ENCODE peak calls at places on chromosomes 16 and 17, in six cellular contexts. A is BE2C, R is heart left ventricle, P is left ventricle myocardium inferior, E is cardiac muscle cell, D is PC-9. H is an unnamed sample.

GRCh38 chr16:56370836-56371235 is 54.5 kb downstream of the AMFR start:
- DNase-seq in A (no peak), R (no peak), P (no peak), E (no peak), D (peak), H (no peak)

GRCh38 chr16:1863681-1864460 is 8.1 kb downstream of the MEIOB start:
- DNase-seq in A (no peak), R (no peak), P (no peak), E (peak), D (peak), H (no peak)

GRCh38 chr17:2856727-2857126 is 60.5 kb downstream of the RAP1GAP2 start:
- DNase-seq in A (no peak), R (no peak), P (no peak), E (no peak), D (no peak), H (no peak)

GRCh38 chr17:71338396-71338795 is 782.4 kb upstream of the SOX9 start:
- DNase-seq in A (no peak), R (no peak), P (no peak), E (no peak), D (no peak), H (no peak)

GRCh38 chr16:88301886-88302285 is 80.9 kb upstream of the ZNF469 start:
- DNase-seq in A (no peak), R (no peak), P (no peak), E (no peak), D (no peak), H (no peak)

GRCh38 chr17:41806685-41807445 is 4.9 kb downstream of the P3H4 start:
- DNase-seq in A (no peak), R (no peak), P (no peak), E (no peak), D (no peak), H (no peak)

GRCh38 chr16:19382887-19383816 is 34.5 kb upstream of the TMC5 start:
- DNase-seq in A (peak), R (peak), P (no peak), E (peak), D (peak), H (peak)

GRCh38 chr17:16971458-16972338 is at the start of gene TNFRSF13B:
- DNase-seq in A (no peak), R (no peak), P (no peak), E (no peak), D (no peak), H (no peak)

GRCh38 chr16:71965223-71965622 is 35.0 kb downstream of the PKD1L3 start:
- DNase-seq in A (no peak), R (no peak), P (no peak), E (no peak), D (no peak), H (no peak)

GRCh38 chr16:20260215-20261009 is 66.9 kb downstream of the GP2 start:
- DNase-seq in A (no peak), R (no peak), P (no peak), E (no peak), D (no peak), H (no peak)

GRCh38 chr17:416293-417206 is 63.9 kb upstream of the RPH3AL start:
- DNase-seq in A (no peak), R (no peak), P (no peak), E (no peak), D (no peak), H (no peak)

GRCh38 chr17:21202512-21202911 is 11.4 kb downstream of the TMEM11 start:
- DNase-seq in A (no peak), R (no peak), P (no peak), E (no peak), D (no peak), H (no peak)

GRCh38 chr16:12228607-12229499 is 252.3 kb downstream of the SNX29 start:
- DNase-seq in A (peak), R (peak), P (peak), E (peak), D (peak), H (no peak)

GRCh38 chr17:52105601-52106000 is 52.9 kb downstream of the CA10 start:
- DNase-seq in A (no peak), R (no peak), P (no peak), E (no peak), D (no peak), H (no peak)

GRCh38 chr16:73068546-73069401 is 20.8 kb upstream of the ZFHX3 start:
- DNase-seq in A (peak), R (peak), P (peak), E (peak), D (peak), H (peak)

GRCh38 chr16:8194795-8195194 is 395.5 kb downstream of the TMEM114 start:
- DNase-seq in A (peak), R (no peak), P (no peak), E (no peak), D (peak), H (no peak)

GRCh38 chr17:47837401-47838039 is 3.6 kb downstream of the SCRN2 start:
- DNase-seq in A (no peak), R (no peak), P (no peak), E (no peak), D (no peak), H (no peak)

GRCh38 chr16:81073560-81074330 is 3.3 kb downstream of the C16orf46 start:
- DNase-seq in A (no peak), R (no peak), P (no peak), E (no peak), D (no peak), H (no peak)

GRCh38 chr16:17366299-17366961 is 104.3 kb downstream of the XYLT1 start:
- DNase-seq in A (no peak), R (no peak), P (no peak), E (no peak), D (no peak), H (no peak)

GRCh38 chr17:39486242-39486641 is 25.0 kb downstream of the CDK12 start:
- DNase-seq in A (no peak), R (no peak), P (no peak), E (no peak), D (peak), H (no peak)

GRCh38 chr17:42781639-42782401 is 1.4 kb downstream of the WNK4 start:
- DNase-seq in A (no peak), R (no peak), P (no peak), E (no peak), D (no peak), H (no peak)

GRCh38 chr17:13735861-13736260 is 134.1 kb upstream of the HS3ST3A1 start:
- DNase-seq in A (no peak), R (no peak), P (no peak), E (no peak), D (no peak), H (no peak)

GRCh38 chr17:35804658-35805192 is 4.6 kb upstream of the TAF15 start:
- DNase-seq in A (peak), R (peak), P (no peak), E (peak), D (peak), H (peak)

GRCh38 chr16:48734220-48734619 is 124.2 kb upstream of the N4BP1 start:
- DNase-seq in A (no peak), R (no peak), P (no peak), E (no peak), D (no peak), H (no peak)

GRCh38 chr17:79534851-79535727 is 75.8 kb downstream of the RBFOX3 start:
- DNase-seq in A (no peak), R (no peak), P (no peak), E (no peak), D (no peak), H (no peak)

GRCh38 chr16:379183-379960 is 2.4 kb downstream of the PGAP6 start:
- DNase-seq in A (no peak), R (no peak), P (no peak), E (no peak), D (no peak), H (peak)

GRCh38 chr16:72689851-72690250 is 358.1 kb downstream of the ZFHX3 start:
- DNase-seq in A (no peak), R (no peak), P (no peak), E (no peak), D (no peak), H (no peak)

GRCh38 chr17:36808181-36808661 is 129.1 kb upstream of the LHX1 start:
- DNase-seq in A (peak), R (no peak), P (no peak), E (peak), D (no peak), H (no peak)

GRCh38 chr17:4249452-4250029 is 14.2 kb downstream of the ANKFY1 start:
- DNase-seq in A (peak), R (no peak), P (no peak), E (peak), D (no peak), H (no peak)

GRCh38 chr16:46765050-46765449 is 16.9 kb upstream of the MYLK3 start:
- DNase-seq in A (no peak), R (no peak), P (no peak), E (no peak), D (no peak), H (no peak)

GRCh38 chr17:32123782-32124181 is 18.5 kb upstream of the RHOT1 start:
- DNase-seq in A (no peak), R (no peak), P (no peak), E (no peak), D (no peak), H (no peak)

GRCh38 chr16:87615621-87616041 is 13.3 kb downstream of the JPH3 start:
- DNase-seq in A (no peak), R (no peak), P (no peak), E (no peak), D (no peak), H (no peak)

GRCh38 chr16:53713403-53714013 is 9.6 kb downstream of the FTO start:
- DNase-seq in A (no peak), R (no peak), P (no peak), E (no peak), D (no peak), H (no peak)

GRCh38 chr16:81376880-81377279 is 62.1 kb downstream of the GAN start:
- DNase-seq in A (peak), R (no peak), P (no peak), E (no peak), D (peak), H (no peak)

GRCh38 chr17:42857389-42857788 is 6.4 kb downstream of the AOC3 start:
- DNase-seq in A (no peak), R (no peak), P (no peak), E (no peak), D (no peak), H (no peak)

GRCh38 chr16:7303677-7304200 is 28.9 kb upstream of the RBFOX1 start:
- DNase-seq in A (no peak), R (no peak), P (no peak), E (no peak), D (no peak), H (no peak)

GRCh38 chr16:88282221-88283041 is 100.3 kb upstream of the ZNF469 start:
- DNase-seq in A (peak), R (no peak), P (peak), E (no peak), D (peak), H (no peak)

GRCh38 chr17:59641799-59642484 is 22.2 kb downstream of the CLTC start:
- DNase-seq in A (no peak), R (no peak), P (no peak), E (no peak), D (no peak), H (no peak)
- H3K4me3 ChIP-seq in A (no peak), R (no peak), P (no peak), E (no peak), D (peak), H (no peak)

DNA sequence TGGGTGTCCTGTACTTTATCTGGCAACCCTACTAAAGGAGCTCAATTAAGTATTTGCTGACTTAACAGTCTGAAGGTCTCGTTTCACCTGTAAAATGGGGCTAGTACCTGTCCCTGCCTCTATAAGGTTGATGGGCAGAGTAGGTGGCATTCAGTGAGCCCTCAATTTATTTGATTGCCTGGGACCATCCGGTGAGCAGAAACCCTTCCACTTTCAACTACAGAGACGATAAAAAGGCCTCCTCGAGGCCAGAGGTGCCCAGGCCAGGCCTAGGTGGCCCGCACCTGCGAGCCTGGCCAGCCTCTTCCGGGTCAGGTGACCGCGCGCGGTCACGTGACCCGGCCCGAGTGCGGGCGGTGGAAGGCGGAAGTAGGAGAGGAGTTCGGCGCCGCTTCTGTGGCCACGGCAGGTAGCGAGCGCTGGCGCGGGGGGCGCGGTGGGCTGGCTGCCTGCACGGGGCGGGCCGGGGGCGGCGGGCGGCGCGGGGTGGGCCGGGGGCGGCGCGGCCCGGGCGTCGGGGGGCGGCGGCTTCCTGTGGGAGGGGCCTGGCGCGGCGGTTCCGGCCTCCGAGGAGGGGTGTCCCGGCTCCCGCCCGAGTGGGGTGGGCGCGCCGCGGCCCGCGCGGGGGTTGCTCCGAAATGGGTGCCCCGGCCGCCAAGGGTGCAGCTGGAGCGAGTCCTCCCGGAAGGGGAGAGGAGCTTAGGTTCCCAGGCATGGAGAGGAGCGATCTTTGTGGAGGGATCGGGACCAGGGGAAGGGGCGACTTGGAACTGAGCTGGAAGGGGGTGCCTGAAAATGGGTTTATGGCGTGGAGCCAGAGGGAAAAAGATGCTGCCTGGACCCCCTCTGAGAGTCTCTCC is at the start of gene WWP2:
- DNase-seq in A (peak), R (peak), P (peak), E (peak), D (peak), H (peak)
- H3K4me3 ChIP-seq in A (peak), R (peak), P (peak), E (peak), D (peak), H (peak)

DNA sequence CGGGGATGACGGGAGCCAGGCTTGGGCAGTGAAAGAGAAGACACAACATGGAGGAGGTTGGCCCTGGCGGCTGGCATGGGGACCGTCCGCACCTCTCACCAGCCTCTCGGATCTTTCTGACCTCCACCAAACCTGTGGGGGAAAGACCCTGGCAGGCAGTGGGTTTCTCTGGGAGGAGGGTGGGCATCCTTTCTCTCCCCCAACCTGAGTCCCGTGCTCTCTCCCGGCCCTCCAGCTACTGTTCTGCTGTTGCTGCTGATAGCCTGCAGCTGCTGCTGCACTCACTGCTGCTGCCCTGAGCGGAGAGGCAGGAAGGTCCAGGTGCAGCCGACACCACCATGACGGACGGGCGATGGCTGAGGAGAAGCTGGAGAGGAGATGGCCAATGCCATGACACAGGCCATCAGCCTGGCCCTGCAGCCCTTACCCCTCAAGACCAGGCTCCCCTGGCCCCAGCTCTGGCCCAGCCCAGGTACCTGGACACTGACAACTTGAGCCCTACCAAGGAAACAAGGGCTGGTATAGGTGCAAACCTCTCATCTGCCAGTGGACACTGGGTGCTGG is 7.4 kb downstream of the SMIM5 start:
- DNase-seq in A (no peak), R (peak), P (no peak), E (no peak), D (no peak), H (no peak)
- H3K4me3 ChIP-seq in A (no peak), R (no peak), P (no peak), E (no peak), D (no peak), H (no peak)

GRCh38 chr16:4052096-4052495 is 64.1 kb downstream of the ADCY9 start:
- DNase-seq in A (no peak), R (no peak), P (no peak), E (no peak), D (no peak), H (no peak)

GRCh38 chr16:4055748-4056147 is 60.5 kb downstream of the ADCY9 start:
- DNase-seq in A (no peak), R (no peak), P (no peak), E (no peak), D (no peak), H (no peak)

GRCh38 chr16:4051591-4051990 is 64.7 kb downstream of the ADCY9 start:
- DNase-seq in A (no peak), R (no peak), P (no peak), E (no peak), D (no peak), H (no peak)

GRCh38 chr16:4053663-4054479 is 62.4 kb downstream of the ADCY9 start:
- DNase-seq in A (no peak), R (no peak), P (peak), E (no peak), D (peak), H (peak)

GRCh38 chr16:4052801-4053662 is 63.2 kb downstream of the ADCY9 start:
- DNase-seq in A (no peak), R (peak), P (peak), E (peak), D (no peak), H (peak)
- H3K4me3 ChIP-seq in A (no peak), R (no peak), P (peak), E (no peak), D (peak), H (no peak)

GRCh38 chr16:50467943-50468748 is 80.0 kb upstream of the NKD1 start:
- DNase-seq in A (peak), R (no peak), P (no peak), E (peak), D (no peak), H (no peak)
- H3K4me3 ChIP-seq in A (peak), R (peak), P (peak), E (peak), D (peak), H (no peak)

GRCh38 chr16:10242916-10243315 is 60.7 kb upstream of the GRIN2A start:
- DNase-seq in A (no peak), R (no peak), P (no peak), E (no peak), D (no peak), H (no peak)

GRCh38 chr16:10245002-10245401 is 62.8 kb upstream of the GRIN2A start:
- DNase-seq in A (no peak), R (no peak), P (no peak), E (no peak), D (no peak), H (no peak)

GRCh38 chr16:10242076-10242475 is 59.8 kb upstream of the GRIN2A start:
- DNase-seq in A (no peak), R (no peak), P (no peak), E (no peak), D (no peak), H (no peak)

DNA sequence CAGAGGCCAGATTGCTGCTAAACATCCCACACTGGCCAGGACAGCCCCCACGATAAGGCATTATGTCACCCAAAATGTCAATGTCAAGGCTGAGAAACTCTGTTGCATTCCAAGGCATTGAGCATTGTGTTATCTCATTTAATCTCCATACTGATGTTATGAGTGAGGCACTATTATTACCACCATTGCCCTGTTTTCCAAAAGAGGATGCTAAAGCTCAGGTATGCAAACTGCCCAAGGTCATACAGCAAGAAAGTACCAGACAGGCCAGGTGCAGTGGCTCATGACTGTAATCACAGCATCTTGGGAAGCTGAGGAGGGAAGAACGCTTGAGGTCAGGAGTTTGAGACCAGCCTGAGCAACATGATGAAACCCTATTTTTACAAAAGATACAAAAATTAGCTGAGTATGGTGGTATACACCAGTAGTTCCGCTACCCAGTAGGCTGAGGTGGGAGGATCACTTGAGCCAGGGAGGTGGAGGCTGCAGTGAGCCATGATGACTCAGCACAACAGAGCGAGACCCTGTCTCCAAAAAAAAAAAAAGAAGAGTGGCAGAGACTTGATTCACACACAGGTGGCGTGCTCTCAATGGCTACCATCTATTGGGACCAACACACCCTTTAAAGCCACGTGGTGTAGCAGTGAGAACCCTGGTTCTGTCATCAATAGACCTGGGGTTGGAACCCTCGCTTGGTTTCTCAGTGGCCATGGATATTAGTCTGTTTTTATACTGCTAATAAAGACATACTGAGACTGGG is 58.8 kb upstream of the GRIN2A start:
- DNase-seq in A (no peak), R (no peak), P (no peak), E (no peak), D (no peak), H (no peak)
- H3K4me3 ChIP-seq in A (no peak), R (no peak), P (no peak), E (no peak), D (no peak), H (no peak)

GRCh38 chr16:75244844-75245758 is 6.3 kb downstream of the BCAR1 start:
- DNase-seq in A (peak), R (peak), P (peak), E (peak), D (peak), H (peak)
- H3K4me3 ChIP-seq in A (no peak), R (no peak), P (peak), E (no peak), D (peak), H (no peak)

GRCh38 chr16:57565461-57565860 is 23.0 kb downstream of the ADGRG5 start:
- DNase-seq in A (no peak), R (no peak), P (no peak), E (no peak), D (no peak), H (no peak)
- H3K4me3 ChIP-seq in A (no peak), R (no peak), P (no peak), E (no peak), D (no peak), H (no peak)

GRCh38 chr16:85157813-85158701 is 45.8 kb upstream of the CIBAR2 start:
- DNase-seq in A (peak), R (no peak), P (no peak), E (peak), D (no peak), H (no peak)
- H3K4me3 ChIP-seq in A (peak), R (no peak), P (peak), E (no peak), D (no peak), H (no peak)

GRCh38 chr17:82020874-82021727 is 1.6 kb downstream of the CENPX start:
- DNase-seq in A (peak), R (peak), P (peak), E (peak), D (peak), H (peak)
- H3K4me3 ChIP-seq in A (peak), R (no peak), P (peak), E (no peak), D (peak), H (no peak)